ENCODE peak calls at places on chromosomes 11 and 22, in six cellular contexts. A, G, W, F, Y and V are unnamed samples.

GRCh38 chr11:118398797-118399564 is 2.4 kb upstream of the ATP5MG start:
- DNase-seq in A (no peak), G (no peak), W (no peak), F (no peak), Y (no peak), V (no peak)

GRCh38 chr22:50236731-50237409 is 8.0 kb downstream of the TUBGCP6 start:
- DNase-seq in A (no peak), G (no peak), W (no peak), F (peak; percentile 36), Y (no peak), V (no peak)

GRCh38 chr11:45560935-45561330 is 104.5 kb downstream of the CHST1 start:
- DNase-seq in A (no peak), G (no peak), W (no peak), F (no peak), Y (no peak), V (no peak)

GRCh38 chr22:49555526-49555925 is 272.1 kb downstream of the BRD1 start:
- DNase-seq in A (no peak), G (peak; percentile 39), W (no peak), F (no peak), Y (no peak), V (no peak)

GRCh38 chr11:19259487-19260345 is 19.0 kb upstream of the E2F8 start:
- DNase-seq in A (peak; percentile 28), G (peak; percentile 84), W (peak; percentile 69), F (peak; percentile 62), Y (peak; percentile 36), V (peak; percentile 57)

GRCh38 chr11:24861440-24861839 is 364.6 kb downstream of the LUZP2 start:
- DNase-seq in A (no peak), G (no peak), W (no peak), F (no peak), Y (no peak), V (no peak)

GRCh38 chr11:35943294-35943693 is 568 bp upstream of the LDLRAD3 start:
- DNase-seq in A (peak; percentile 35), G (no peak), W (no peak), F (no peak), Y (no peak), V (no peak)

GRCh38 chr22:20243176-20243544 is 25.0 kb downstream of the RTN4R start:
- DNase-seq in A (no peak), G (no peak), W (no peak), F (no peak), Y (no peak), V (no peak)

GRCh38 chr22:46693634-46694422 is 44.2 kb downstream of the CERK start:
- DNase-seq in A (no peak), G (no peak), W (no peak), F (no peak), Y (no peak), V (no peak)

GRCh38 chr22:31870890-31871289 is 73.4 kb upstream of the YWHAH start:
- DNase-seq in A (no peak), G (no peak), W (no peak), F (peak; percentile 74), Y (peak; percentile 93), V (no peak)

GRCh38 chr11:91248199-91248807 is 976.3 kb upstream of the FAT3 start:
- DNase-seq in A (no peak), G (no peak), W (no peak), F (peak; percentile 57), Y (peak; percentile 29), V (peak; percentile 9)
- TF ChIP-seq CTCF in A (no peak), G (peak; percentile 67), W (peak; percentile 60), F (peak; percentile 75), Y (peak; percentile 71), V (peak; percentile 68)

DNA sequence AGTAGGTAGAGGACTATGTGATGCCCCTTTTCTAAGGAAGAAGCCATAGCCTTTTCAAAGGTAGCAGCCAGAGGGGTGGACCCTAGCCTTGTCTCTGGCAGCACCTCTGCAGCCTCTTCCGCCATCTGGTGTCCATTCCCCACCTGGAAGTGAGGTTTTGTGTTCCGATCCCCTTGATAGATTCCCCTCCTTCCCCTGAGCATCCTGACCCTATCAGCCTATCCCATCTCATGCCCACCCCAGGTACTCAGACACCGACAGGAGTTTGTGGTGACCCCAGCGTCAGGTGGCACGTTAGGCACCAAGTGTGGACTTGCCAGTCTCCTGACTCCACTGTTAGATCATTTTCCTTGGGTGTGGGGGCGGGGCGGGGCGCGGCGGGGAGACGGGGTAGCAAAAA is 398 bp upstream of the FAM89B start:
- DNase-seq in A (no peak), G (no peak), W (no peak), F (peak; percentile 79), Y (peak; percentile 63), V (no peak)
- TF ChIP-seq CTCF in A (peak; percentile 41), G (peak; percentile 18), W (peak; percentile 13), F (peak; percentile 56), Y (peak; percentile 68), V (no peak)

DNA sequence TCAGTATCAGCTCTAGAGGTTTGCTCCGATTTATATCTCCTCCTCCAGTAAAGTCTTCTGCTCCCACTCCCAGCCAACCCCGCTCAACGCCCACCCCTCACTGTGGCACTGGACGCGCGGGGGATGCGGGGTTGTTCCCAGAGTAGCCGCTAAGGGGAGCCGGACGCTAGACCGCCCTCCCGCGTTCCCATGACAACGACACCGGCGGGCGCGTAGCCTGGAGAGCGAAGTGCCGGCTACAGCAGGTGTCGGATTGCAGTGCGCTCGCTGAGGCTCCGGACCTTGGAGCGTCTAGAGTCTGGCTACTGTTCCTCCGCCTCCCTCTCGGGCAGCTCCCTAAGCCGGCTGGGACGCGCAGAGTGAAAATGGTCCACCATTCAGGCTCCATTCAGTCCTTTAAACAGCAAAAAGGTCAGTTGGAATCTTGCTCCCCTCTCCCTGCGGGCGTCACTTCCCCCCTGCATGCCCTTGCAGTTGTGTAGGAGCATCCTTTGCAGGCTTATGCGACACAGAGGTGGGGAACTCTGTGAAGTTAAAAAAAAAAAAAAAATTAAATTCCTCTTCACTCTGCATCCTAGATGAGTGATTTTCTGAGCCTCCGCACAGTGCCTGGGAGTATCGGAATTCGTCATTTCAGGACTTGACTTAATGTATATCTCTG is at the start of gene ANO3:
- DNase-seq in A (peak; percentile 25), G (peak; percentile 88), W (peak; percentile 84), F (peak; percentile 74), Y (peak; percentile 52), V (peak; percentile 8)
- TF ChIP-seq CTCF in A (no peak), G (peak; percentile 30), W (peak; percentile 44), F (peak; percentile 42), Y (peak; percentile 15), V (peak; percentile 32)

GRCh38 chr11:61784506-61784805 is 7.9 kb downstream of the TMEM258 start:
- DNase-seq in A (no peak), G (no peak), W (no peak), F (no peak), Y (no peak), V (no peak)

GRCh38 chr11:61791737-61792309 is 576 bp downstream of the TMEM258 start:
- DNase-seq in A (peak; percentile 78), G (no peak), W (peak; percentile 68), F (peak; percentile 80), Y (peak; percentile 85), V (peak; percentile 38)

GRCh38 chr11:61783717-61784505 is 8.5 kb downstream of the TMEM258 start:
- DNase-seq in A (no peak), G (peak; percentile 57), W (no peak), F (no peak), Y (no peak), V (no peak)

GRCh38 chr11:61785837-61786402 is 6.5 kb downstream of the TMEM258 start:
- DNase-seq in A (no peak), G (peak; percentile 60), W (no peak), F (no peak), Y (no peak), V (no peak)

DNA sequence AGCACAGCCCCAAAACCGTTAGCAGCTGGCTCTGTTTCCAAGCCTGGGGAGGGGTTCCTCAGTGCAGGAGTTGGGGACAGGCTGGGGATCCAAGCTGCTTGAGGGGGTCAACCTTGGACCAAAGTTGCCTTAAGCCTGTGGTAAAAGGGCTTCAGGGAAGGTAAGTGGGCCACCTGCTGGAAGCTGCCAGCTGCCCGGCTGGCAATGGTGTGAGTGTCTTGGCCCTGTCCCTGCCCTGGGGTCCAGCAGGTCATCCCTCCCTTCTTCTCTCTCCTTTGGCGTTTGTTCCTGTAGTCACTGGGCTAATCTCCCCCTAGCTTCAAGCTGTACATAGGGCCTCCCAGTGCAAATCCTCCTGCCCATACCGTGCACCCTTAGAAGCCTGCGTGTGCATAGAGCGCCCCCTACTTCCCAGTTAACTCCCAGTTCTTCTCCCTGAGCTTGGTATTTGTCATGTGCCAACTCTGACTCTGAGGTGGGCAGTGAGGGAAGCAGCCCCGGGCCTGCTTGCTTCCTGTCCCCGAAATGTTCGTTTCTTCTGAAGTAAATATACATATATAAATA is 4.4 kb downstream of the TMEM258 start:
- DNase-seq in A (no peak), G (no peak), W (no peak), F (peak; percentile 84), Y (peak; percentile 20), V (no peak)
- TF ChIP-seq CTCF in A (peak; percentile 40), G (peak; percentile 25), W (peak; percentile 35), F (peak; percentile 91), Y (peak; percentile 57), V (peak; percentile 36)

DNA sequence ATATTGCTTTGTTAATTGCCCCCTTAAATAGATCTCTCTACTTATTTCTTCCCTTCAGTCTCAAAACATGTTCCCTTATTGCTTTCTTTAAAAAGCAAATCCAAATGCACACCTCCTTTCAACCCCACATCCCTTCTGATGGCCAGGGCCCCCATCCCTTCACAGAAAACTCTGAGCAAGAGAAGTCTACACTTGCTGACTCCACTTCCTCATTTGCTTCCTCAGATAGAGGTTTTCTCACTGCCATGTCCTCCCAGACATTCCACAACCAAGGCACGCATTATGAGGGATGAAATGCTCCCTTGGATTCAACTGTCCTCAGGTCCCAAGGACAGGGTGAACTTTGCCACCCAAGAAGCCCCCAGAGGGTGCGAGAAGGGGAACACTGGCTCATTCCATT is 43.1 kb downstream of the CSNK2A3 start:
- DNase-seq in A (no peak), G (no peak), W (no peak), F (no peak), Y (no peak), V (no peak)
- TF ChIP-seq CTCF in A (no peak), G (no peak), W (no peak), F (no peak), Y (no peak), V (no peak)